ENCODE peak calls at places on chromosomes 4 and X, in four cellular contexts. O is testis, F is ovary, E is Peyer's patch. H is an unnamed sample.

GRCh38 chr4:55074386-55074785 is 51.0 kb downstream of the KDR start:
- DNase-seq in F (no peak), E (no peak), O (no peak), H (no peak)

GRCh38 chr4:165814256-165815010 is 58.6 kb upstream of the TLL1 start:
- DNase-seq in O (no peak), F (no peak), E (no peak), H (no peak)

GRCh38 chr4:26726655-26727387 is 133.8 kb upstream of the STIM2 start:
- DNase-seq in F (no peak), O (no peak), E (no peak), H (no peak)

GRCh38 chr4:47510506-47511143 is 25.6 kb downstream of the ATP10D start:
- DNase-seq in O (no peak), F (no peak), E (no peak), H (no peak)

GRCh38 chrX:153972368-153973126 is at the start of gene TMEM187:
- DNase-seq in O (peak), F (peak), E (peak), H (peak)

GRCh38 chr4:8331567-8331955 is 62.0 kb downstream of the HTRA3 start:
- DNase-seq in E (no peak), O (no peak), F (no peak), H (no peak)

GRCh38 chr4:157013656-157014055 is 42.1 kb upstream of the PDGFC start:
- DNase-seq in E (no peak), F (no peak), O (no peak), H (no peak)

GRCh38 chrX:56729152-56729557 is at the start of gene NBDY:
- DNase-seq in E (peak), F (peak), O (peak), H (peak)

GRCh38 chr4:73347497-73347896 is 56.6 kb upstream of the ALB start:
- DNase-seq in O (no peak), E (no peak), F (no peak), H (no peak)

GRCh38 chrX:136210243-136210642 is 41.0 kb downstream of the MAP7D3 start:
- DNase-seq in O (no peak), E (peak), F (no peak), H (no peak)

GRCh38 chr4:37066149-37066548 is 178.4 kb upstream of the NWD2 start:
- DNase-seq in F (no peak), O (no peak), E (no peak), H (no peak)

GRCh38 chr4:95547708-95548471 is 883 bp downstream of the UNC5C start:
- DNase-seq in F (peak), E (no peak), O (peak), H (no peak)

GRCh38 chrX:150202641-150203248 is 160.4 kb upstream of the MAMLD1 start:
- DNase-seq in F (no peak), E (no peak), O (peak), H (no peak)

GRCh38 chr4:25900901-25901500 is 13.0 kb upstream of the SMIM20 start:
- DNase-seq in E (no peak), O (no peak), F (no peak), H (no peak)

GRCh38 chr4:95761871-95762270 is 78.0 kb upstream of the PDHA2 start:
- DNase-seq in O (no peak), E (no peak), F (no peak), H (no peak)

GRCh38 chr4:40418430-40419230 is 83.5 kb downstream of the CHRNA9 start:
- DNase-seq in E (no peak), O (no peak), F (no peak), H (no peak)

GRCh38 chr4:17770845-17771244 is 10.6 kb downstream of the FAM184B start:
- DNase-seq in O (no peak), F (no peak), E (no peak), H (no peak)

GRCh38 chr4:65668201-65669007 is 1.9 kb downstream of the EPHA5 start:
- DNase-seq in O (peak), E (no peak), F (peak), H (no peak)
- H3K27ac ChIP-seq in O (no peak), E (no peak), F (no peak), H (no peak)

GRCh38 chrX:46645614-46646013 is 72.0 kb downstream of the CHST7 start:
- DNase-seq in E (no peak), F (no peak), O (no peak), H (no peak)

GRCh38 chrX:46648660-46649059 is 75.1 kb downstream of the CHST7 start:
- DNase-seq in F (no peak), E (no peak), O (no peak), H (no peak)

GRCh38 chrX:46653482-46653881 is 79.9 kb downstream of the CHST7 start:
- DNase-seq in F (no peak), O (no peak), E (no peak), H (no peak)

GRCh38 chrX:46647251-46647650 is 73.7 kb downstream of the CHST7 start:
- DNase-seq in O (no peak), F (no peak), E (no peak), H (no peak)

DNA sequence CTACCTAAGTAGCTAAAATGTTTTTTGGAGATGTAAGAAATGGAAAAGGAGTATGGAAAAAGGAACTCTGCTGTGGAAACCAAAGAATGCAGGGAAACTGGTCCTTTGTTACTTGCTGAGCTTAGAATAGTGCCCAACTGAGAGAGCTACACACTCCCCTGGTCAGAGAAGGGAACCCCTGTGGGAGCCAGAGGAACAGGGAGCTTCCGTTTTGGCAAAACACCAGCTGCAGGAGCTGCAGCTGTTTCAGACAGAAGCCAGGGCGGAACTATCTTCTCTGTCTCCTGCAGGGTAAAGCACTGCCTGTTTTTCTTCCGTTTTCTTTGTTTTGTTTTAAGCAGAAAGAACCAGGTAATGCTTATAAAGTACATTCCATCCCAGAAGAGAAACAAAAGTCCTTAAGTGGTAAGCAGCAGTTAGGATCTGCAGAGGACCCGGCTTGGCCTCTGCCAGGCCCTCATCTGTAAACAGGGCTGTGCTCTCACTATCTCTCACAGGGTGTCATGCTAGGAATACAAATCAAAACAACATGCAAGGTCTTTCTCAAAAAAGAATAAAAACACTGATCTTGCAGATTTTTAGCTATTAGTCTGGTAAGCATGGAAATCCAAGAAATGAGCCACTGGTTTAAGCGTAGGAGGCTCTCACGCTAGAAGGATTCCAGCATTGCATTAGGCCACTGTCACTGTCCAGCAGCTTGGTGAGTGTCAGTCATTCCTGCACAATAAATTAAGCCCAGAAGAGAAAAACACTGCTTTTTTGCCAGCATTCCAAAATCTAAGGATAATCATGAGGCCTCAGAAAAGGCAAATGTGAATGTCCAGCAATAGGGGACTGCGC is 76.1 kb downstream of the CHST7 start:
- DNase-seq in E (no peak), F (peak), O (peak), H (no peak)
- H3K27ac ChIP-seq in E (no peak), F (no peak), O (no peak), H (no peak)

GRCh38 chr4:10179957-10180602 is 63.5 kb upstream of the WDR1 start:
- DNase-seq in F (no peak), E (no peak), O (no peak), H (no peak)
- H3K27ac ChIP-seq in F (no peak), E (no peak), O (no peak), H (no peak)

GRCh38 chr4:183797041-183797444 is 108.1 kb upstream of the STOX2 start:
- DNase-seq in F (peak), E (no peak), O (peak), H (no peak)
- H3K27ac ChIP-seq in F (no peak), E (peak), O (peak), H (no peak)

GRCh38 chrX:455199-455598 is 68.5 kb upstream of the PPP2R3B start:
- DNase-seq in E (no peak), F (no peak), O (no peak), H (no peak)
- H3K27ac ChIP-seq in E (no peak), F (no peak), O (no peak), H (no peak)